ENCODE peak calls at places on chromosomes 2 and 18, in six cellular contexts. R is stimulated activated CD4-positive, alpha-beta T cell treated with anti-CD3 and anti-CD28 coated beads, Interleukin-2, amount 100 ng/mL, for 48 hours; V is NCI-H345; P is heart right ventricle; F is kidney glomerular epithelial cell; M is Right ventricle myocardium inferior. K is an unnamed sample.

GRCh38 chr2:17460401-17461086 is 57.7 kb downstream of the RAD51AP2 start:
- DNase-seq in R (no peak), V (no peak), P (no peak), F (no peak), M (no peak), K (no peak)

GRCh38 chr2:231563378-231563961 is 29.2 kb upstream of the TEX44 start:
- DNase-seq in R (peak; percentile 42), V (peak; percentile 65), P (peak; percentile 46), F (no peak), M (no peak), K (peak; percentile 51)

GRCh38 chr2:217068677-217069250 is 208.9 kb upstream of the TNP1 start:
- DNase-seq in R (no peak), V (no peak), P (no peak), F (no peak), M (no peak), K (no peak)

GRCh38 chr2:236862961-236863728 is 222.5 kb upstream of the COPS8 start:
- DNase-seq in R (no peak), V (no peak), P (no peak), F (peak; percentile 75), M (no peak), K (peak; percentile 4)

GRCh38 chr18:42401131-42401673 is 446.2 kb downstream of the PIK3C3 start:
- DNase-seq in R (no peak), V (no peak), P (no peak), F (no peak), M (no peak), K (no peak)

GRCh38 chr18:65439184-65439583 is 311.6 kb upstream of the CDH7 start:
- DNase-seq in R (no peak), V (no peak), P (no peak), F (no peak), M (no peak), K (no peak)

GRCh38 chr2:227411990-227412350 is 24.2 kb upstream of the SCYGR1 start:
- DNase-seq in R (no peak), V (no peak), P (no peak), F (peak; percentile 45), M (no peak), K (no peak)

GRCh38 chr2:111032721-111033532 is 87.8 kb upstream of the BCL2L11 start:
- DNase-seq in R (no peak), V (no peak), P (no peak), F (peak; percentile 73), M (no peak), K (no peak)

GRCh38 chr2:2570871-2571270 is 239.8 kb upstream of the MYT1L start:
- DNase-seq in R (no peak), V (no peak), P (no peak), F (no peak), M (no peak), K (no peak)

GRCh38 chr2:178777577-178777976 is 29.6 kb downstream of the TTN start:
- DNase-seq in R (no peak), V (no peak), P (no peak), F (no peak), M (no peak), K (no peak)

GRCh38 chr18:69205925-69206324 is 194.8 kb upstream of the DOK6 start:
- DNase-seq in R (no peak), V (no peak), P (no peak), F (no peak), M (no peak), K (no peak)

K was measured in lung.